ENCODE peak calls at places on chromosomes 3 and 15, in nine cellular contexts. N is brain microvascular endothelial cell; V is progenitor cell of endocrine pancreas; E is cardiac fibroblast; S is CD4-positive, alpha-beta T cell; L is upper lobe of left lung; D is psoas muscle; K is endothelial cell; A is fibroblast of lung. Q is an unnamed sample.
A peak's percentile ranks its signal among the peaks of the same experiment; 100 is the strongest.

GRCh38 chr15:29682361-29682760 is 139.9 kb downstream of the TJP1 start:
- DNase-seq in S (no peak), K (no peak), L (no peak), N (no peak), D (no peak), A (no peak), E (no peak), V (no peak), Q (no peak)

GRCh38 chr3:169298247-169298992 is 365.1 kb downstream of the MECOM start:
- DNase-seq in E (no peak), N (no peak), K (no peak), A (no peak), L (no peak), D (no peak), S (no peak), V (no peak), Q (no peak)

GRCh38 chr3:49606427-49606826 is 52.1 kb downstream of the BSN start:
- DNase-seq in K (no peak), D (no peak), V (no peak), A (no peak), E (no peak), S (no peak), L (no peak), N (no peak), Q (peak; percentile 50)

GRCh38 chr3:79247367-79248103 is 520.3 kb downstream of the ROBO1 start:
- DNase-seq in S (no peak), L (no peak), K (no peak), A (peak; percentile 78), E (peak; percentile 60), D (no peak), V (no peak), N (peak; percentile 44), Q (no peak)

GRCh38 chr3:38029400-38030125 is at the start of gene PLCD1:
- DNase-seq in A (peak; percentile 64), S (peak; percentile 25), L (peak; percentile 86), V (peak; percentile 63), N (no peak), K (peak; percentile 62), E (peak; percentile 86), D (peak; percentile 81), Q (no peak)

GRCh38 chr3:188338081-188338480 is 184.1 kb downstream of the LPP start:
- DNase-seq in N (no peak), L (no peak), K (no peak), V (no peak), E (no peak), D (no peak), A (peak; percentile 59), S (no peak), Q (no peak)

GRCh38 chr3:111715911-111716523 is 120.9 kb upstream of the ZBED2 start:
- DNase-seq in N (peak; percentile 79), K (peak; percentile 64), S (peak; percentile 8), A (peak; percentile 43), E (peak; percentile 74), V (no peak), L (no peak), D (peak; percentile 31), Q (no peak)

GRCh38 chr3:13136426-13136825 is 63.2 kb upstream of the IQSEC1 start:
- DNase-seq in E (no peak), A (no peak), D (no peak), S (no peak), N (no peak), L (no peak), K (no peak), V (no peak), Q (no peak)

GRCh38 chr3:46986782-46987484 is 7.5 kb downstream of the NBEAL2 start:
- DNase-seq in K (no peak), D (no peak), A (no peak), E (no peak), N (no peak), V (no peak), S (no peak), L (no peak), Q (no peak)

GRCh38 chr3:5787863-5788488 is 600.5 kb downstream of the EDEM1 start:
- DNase-seq in L (no peak), A (peak; percentile 18), E (no peak), V (no peak), S (no peak), D (no peak), N (no peak), K (no peak), Q (no peak)

GRCh38 chr3:134737520-134737919 is 57.5 kb upstream of the EPHB1 start:
- DNase-seq in L (no peak), V (no peak), D (no peak), A (no peak), K (no peak), S (no peak), N (no peak), E (no peak), Q (no peak)

GRCh38 chr3:152717252-152717651 is 117.7 kb upstream of the P2RY1 start:
- DNase-seq in L (no peak), N (no peak), D (no peak), K (no peak), S (no peak), E (peak; percentile 8), V (no peak), A (no peak), Q (no peak)

GRCh38 chr3:54146383-54147239 is 24.3 kb downstream of the CACNA2D3 start:
- DNase-seq in L (peak; percentile 31), N (peak; percentile 6), V (peak; percentile 56), A (peak; percentile 2), K (peak; percentile 71), D (peak; percentile 61), E (peak; percentile 64), S (no peak), Q (no peak)

GRCh38 chr15:71295242-71296031 is 180.2 kb downstream of the THSD4 start:
- DNase-seq in S (no peak), E (peak; percentile 89), V (no peak), L (no peak), D (no peak), N (peak; percentile 98), A (peak; percentile 100), K (no peak), Q (no peak)

GRCh38 chr3:12303532-12303931 is 14.7 kb downstream of the PPARG start:
- DNase-seq in K (no peak), E (peak; percentile 81), D (no peak), L (no peak), V (no peak), N (peak; percentile 88), S (no peak), A (peak; percentile 96), Q (no peak)

GRCh38 chr3:53254810-53255359 is 937 bp downstream of the TKT start:
- DNase-seq in L (peak; percentile 88), A (peak; percentile 44), E (peak; percentile 62), N (no peak), S (peak; percentile 42), D (peak; percentile 69), K (peak; percentile 62), V (peak; percentile 52), Q (no peak)

GRCh38 chr3:28267984-28268849 is 26.8 kb downstream of the CMC1 start:
- DNase-seq in V (no peak), D (no peak), S (no peak), E (no peak), K (no peak), L (peak; percentile 33), N (no peak), A (no peak), Q (no peak)
- TF ChIP-seq CTCF in V (no peak), D (no peak), S (no peak), E (no peak), K (no peak), L (no peak), N (no peak), A (no peak), Q (no peak)

GRCh38 chr3:43348852-43349574 is 62.7 kb downstream of the SNRK start:
- DNase-seq in S (no peak), K (no peak), D (no peak), E (no peak), N (no peak), A (no peak), L (no peak), V (no peak), Q (no peak)
- TF ChIP-seq CTCF in S (no peak), K (no peak), D (no peak), E (no peak), N (no peak), A (no peak), L (no peak), V (no peak), Q (no peak)

GRCh38 chr3:119420196-119420595 is 43.2 kb downstream of the TMEM39A start:
- DNase-seq in A (no peak), K (peak; percentile 18), V (no peak), N (no peak), L (no peak), S (no peak), E (no peak), D (no peak), Q (no peak)
- TF ChIP-seq CTCF in A (no peak), K (no peak), V (peak; percentile 18), N (peak; percentile 43), L (no peak), S (no peak), E (no peak), D (no peak), Q (peak; percentile 44)

GRCh38 chr3:195802795-195803194 is 8.9 kb downstream of the MUC4 start:
- DNase-seq in V (no peak), A (no peak), D (no peak), N (no peak), S (no peak), E (no peak), K (no peak), L (peak; percentile 22), Q (no peak)
- TF ChIP-seq CTCF in V (no peak), A (no peak), D (no peak), N (no peak), S (no peak), E (no peak), K (no peak), L (no peak), Q (no peak)

DNA sequence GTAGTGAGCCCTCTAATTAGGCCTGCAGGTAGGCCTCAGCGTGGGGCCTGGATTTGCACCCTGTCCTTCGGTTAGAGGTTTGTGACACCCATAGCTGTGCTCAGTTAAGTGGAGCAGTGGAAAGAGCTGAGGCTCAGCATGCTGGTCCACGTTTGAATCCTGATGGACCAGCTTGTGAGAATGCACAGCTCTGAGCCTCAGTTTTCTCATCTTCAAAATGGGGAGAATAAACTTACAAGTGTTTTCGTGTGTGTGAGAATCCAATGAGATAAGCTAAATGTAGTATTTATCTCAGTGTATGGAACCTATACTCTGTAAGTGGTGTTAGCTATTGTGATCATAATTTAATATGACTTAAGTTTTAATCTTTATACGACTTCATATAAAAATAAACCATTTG is 22.5 kb downstream of the EEFSEC start:
- DNase-seq in A (no peak), K (no peak), S (no peak), D (no peak), N (no peak), V (no peak), E (no peak), L (no peak), Q (no peak)
- TF ChIP-seq CTCF in A (no peak), K (no peak), S (no peak), D (no peak), N (no peak), V (no peak), E (no peak), L (no peak), Q (no peak)

GRCh38 chr3:42572278-42572677 is 9.5 kb downstream of the SEC22C start:
- DNase-seq in V (no peak), A (peak; percentile 28), D (no peak), L (peak; percentile 35), N (peak; percentile 48), S (no peak), K (peak; percentile 70), E (peak; percentile 45), Q (no peak)
- TF ChIP-seq CTCF in V (peak; percentile 35), A (peak; percentile 42), D (peak; percentile 31), L (peak; percentile 23), N (peak; percentile 81), S (peak; percentile 29), K (peak; percentile 26), E (peak; percentile 68), Q (peak; percentile 52)

Q was measured in type B pancreatic cell.